ENCODE peak calls at places on chromosomes 11 and 22, in ten cellular contexts. K, A, D, O, B, Y, V, X, U and H are unnamed samples.

GRCh38 chr11:22138264-22138663 is 54.6 kb upstream of the ANO5 start:
- DNase-seq in A (no peak), B (no peak), K (no peak), D (no peak), O (no peak), U (no peak), Y (no peak), X (no peak), V (no peak), H (no peak)

GRCh38 chr11:79080506-79080905 is 360.3 kb downstream of the TENM4 start:
- DNase-seq in A (no peak), B (no peak), K (no peak), X (no peak), U (no peak), Y (no peak), D (no peak), O (no peak), V (no peak), H (no peak)

GRCh38 chr11:7563269-7563668 is 49.5 kb downstream of the PPFIBP2 start:
- DNase-seq in Y (peak), V (no peak), A (no peak), X (no peak), U (no peak), O (no peak), D (no peak), K (no peak), B (no peak), H (no peak)

GRCh38 chr11:46332568-46333128 is 14.6 kb upstream of the DGKZ start:
- DNase-seq in K (no peak), X (no peak), O (no peak), Y (no peak), V (peak), A (no peak), D (peak), B (no peak), U (no peak), H (no peak)

GRCh38 chr11:72950685-72951084 is 136.5 kb downstream of the ATG16L2 start:
- DNase-seq in U (no peak), V (no peak), A (no peak), O (no peak), X (no peak), K (no peak), Y (no peak), D (no peak), B (no peak), H (no peak)

GRCh38 chr22:38257650-38258246 is 15.1 kb downstream of the TMEM184B start:
- DNase-seq in V (no peak), Y (no peak), U (peak), O (peak), B (no peak), X (no peak), K (no peak), D (no peak), A (no peak), H (no peak)

GRCh38 chr22:49764151-49764581 is 63.5 kb downstream of the BRD1 start:
- DNase-seq in D (peak), K (peak), O (no peak), X (no peak), Y (no peak), V (no peak), U (peak), B (no peak), A (no peak), H (no peak)

GRCh38 chr11:110096369-110096976 is 3.3 kb downstream of the ZC3H12C start:
- DNase-seq in A (no peak), X (no peak), B (no peak), O (no peak), Y (no peak), V (no peak), D (no peak), K (no peak), U (no peak), H (no peak)

GRCh38 chr11:66866007-66866406 is 9.1 kb downstream of the LRFN4 start:
- DNase-seq in K (no peak), D (no peak), U (no peak), V (no peak), A (no peak), X (no peak), Y (no peak), O (no peak), B (no peak), H (no peak)

GRCh38 chr11:118988280-118988679 is 9.7 kb upstream of the CENATAC start:
- DNase-seq in B (no peak), U (no peak), A (no peak), X (no peak), V (no peak), Y (no peak), O (no peak), K (no peak), D (no peak), H (peak)

GRCh38 chr22:42680648-42681047 is 31.5 kb upstream of the CYB5R3 start:
- DNase-seq in B (peak), Y (no peak), V (no peak), D (no peak), K (peak), X (no peak), O (no peak), A (peak), U (no peak), H (peak)

GRCh38 chr11:2113776-2114175 is 25.4 kb downstream of the IGF2 start:
- DNase-seq in D (no peak), X (no peak), Y (no peak), K (no peak), U (no peak), O (no peak), V (no peak), B (no peak), A (no peak), H (no peak)

GRCh38 chr11:30244255-30244654 is 13.4 kb downstream of the FSHB start:
- DNase-seq in Y (no peak), B (peak), X (no peak), V (no peak), A (peak), U (no peak), D (no peak), O (no peak), K (peak), H (no peak)